ENCODE peak calls at places on chromosomes 5 and 9, in seven cellular contexts. K is BJ, O is suprapubic skin, V is lower lobe of right lung, C is right lobe of liver, H is kidney epithelial cell, G is hepatocyte. R is an unnamed sample.

GRCh38 chr5:53942724-53943123 is 367.6 kb downstream of the ARL15 start:
- DNase-seq in H (no peak), K (no peak), O (no peak), G (no peak), C (no peak), V (no peak), R (no peak)

GRCh38 chr5:58165152-58165551 is 294.7 kb downstream of the PLK2 start:
- DNase-seq in H (no peak), O (no peak), C (no peak), K (no peak), G (no peak), V (no peak), R (no peak)

GRCh38 chr5:53331463-53331862 is 149.0 kb upstream of the FST start:
- DNase-seq in C (no peak), K (no peak), V (no peak), O (no peak), G (no peak), H (no peak), R (no peak)

GRCh38 chr5:143194206-143194605 is 209.3 kb downstream of the NR3C1 start:
- DNase-seq in C (no peak), G (no peak), O (no peak), H (no peak), V (no peak), K (no peak), R (no peak)

GRCh38 chr9:121721770-121722169 is 70.3 kb downstream of the DAB2IP start:
- DNase-seq in V (no peak), O (no peak), C (no peak), G (no peak), K (no peak), H (no peak), R (no peak)

GRCh38 chr5:171306785-171307591 is 2.1 kb upstream of the TLX3 start:
- DNase-seq in C (no peak), H (no peak), K (no peak), O (peak), V (no peak), G (no peak), R (no peak)

GRCh38 chr5:151720195-151720594 is 33.5 kb upstream of the SPARC start:
- DNase-seq in H (no peak), O (no peak), C (no peak), G (no peak), V (no peak), K (no peak), R (no peak)

GRCh38 chr9:32376295-32376694 is 8.1 kb upstream of the ACO1 start:
- DNase-seq in H (no peak), C (no peak), O (no peak), G (no peak), V (no peak), K (no peak), R (no peak)

GRCh38 chr5:111384220-111384619 is 128.1 kb downstream of the STARD4 start:
- DNase-seq in O (no peak), H (no peak), V (no peak), C (no peak), K (no peak), G (no peak), R (no peak)

GRCh38 chr5:56663523-56663922 is 151.8 kb upstream of the MAP3K1 start:
- DNase-seq in O (no peak), G (no peak), V (no peak), C (no peak), K (no peak), H (no peak), R (no peak)

GRCh38 chr5:151697452-151697851 is 10.7 kb upstream of the SPARC start:
- DNase-seq in H (no peak), K (no peak), O (no peak), V (no peak), C (no peak), G (no peak), R (no peak)

GRCh38 chr5:132489871-132490483 is 596 bp downstream of the IRF1 start:
- DNase-seq in H (no peak), K (no peak), G (peak), V (peak), O (no peak), C (peak), R (no peak)
- TF ChIP-seq CTCF in H (no peak), K (peak), G (no peak), V (peak), O (no peak), C (peak), R (peak)

GRCh38 chr9:81108821-81109220 is 580.5 kb downstream of the TLE1 start:
- DNase-seq in C (no peak), O (no peak), K (no peak), G (no peak), H (no peak), V (no peak), R (no peak)

GRCh38 chr9:81108391-81108790 is 581.0 kb downstream of the TLE1 start:
- DNase-seq in H (no peak), V (no peak), K (no peak), O (no peak), C (no peak), G (no peak), R (no peak)

DNA sequence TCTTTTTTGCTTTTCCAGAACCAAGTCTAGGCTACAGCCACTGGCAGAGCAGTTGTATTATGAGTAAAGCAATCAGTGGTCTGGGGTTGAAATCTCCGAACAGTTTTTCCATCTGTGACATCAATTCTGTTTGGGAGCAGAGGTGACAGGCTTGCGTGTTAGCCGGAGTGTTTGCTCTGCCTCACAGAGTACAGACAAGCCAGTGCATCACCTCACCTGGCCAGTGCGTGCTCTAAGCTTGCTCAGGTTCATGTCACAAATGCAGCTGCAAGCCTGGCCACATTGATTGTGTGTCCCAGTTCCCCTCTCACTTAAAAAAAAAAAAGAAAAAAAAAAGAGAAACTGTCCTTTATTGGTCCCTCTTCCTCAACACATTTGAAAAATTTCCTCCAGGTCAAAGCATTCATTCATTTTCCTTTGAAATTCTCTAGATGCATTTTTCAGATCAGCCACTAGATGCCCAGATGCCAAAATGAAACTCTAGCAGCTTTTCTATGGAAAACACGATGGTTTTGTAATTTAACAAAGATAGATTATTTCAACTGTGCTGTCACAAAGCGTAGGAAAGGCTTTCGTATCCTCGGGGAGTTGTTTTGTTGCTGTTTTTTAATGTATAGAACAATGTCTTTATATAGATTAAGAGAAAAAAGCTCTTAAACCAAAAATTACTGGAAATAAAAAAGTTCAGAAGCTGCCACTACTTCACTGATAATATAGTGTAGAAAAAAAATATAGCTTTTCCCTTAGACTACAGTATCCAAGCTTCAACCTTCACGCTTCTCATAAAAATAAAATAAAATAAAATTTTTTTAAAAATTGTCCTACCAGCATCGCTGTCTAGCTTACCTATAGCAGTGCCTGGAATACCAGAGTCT is 585.5 kb downstream of the TLE1 start:
- DNase-seq in G (peak), K (no peak), O (no peak), H (no peak), C (no peak), V (no peak), R (no peak)
- TF ChIP-seq CTCF in G (peak), K (peak), O (no peak), H (peak), C (peak), V (peak), R (peak)

DNA sequence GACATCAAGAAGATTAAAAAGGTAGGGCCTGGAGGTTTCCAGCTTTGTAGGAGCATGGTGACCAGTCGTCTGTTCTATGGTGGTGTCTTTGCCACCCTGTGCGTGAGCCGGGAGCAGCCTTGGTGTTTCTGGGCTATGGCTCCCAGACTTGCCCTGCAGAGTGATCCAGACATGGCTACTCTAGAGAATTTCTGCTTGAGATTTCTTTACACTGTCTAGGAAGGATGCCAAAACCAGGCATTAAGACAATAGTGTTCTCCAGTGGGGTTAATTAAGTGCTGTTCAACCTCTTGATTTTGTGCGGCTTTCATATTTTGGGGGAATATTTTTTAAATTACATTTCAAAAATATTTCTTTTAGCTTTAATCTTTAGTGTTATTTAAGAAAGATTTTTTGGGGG is 110.4 kb downstream of the RASGRF2 start:
- DNase-seq in C (no peak), G (no peak), H (no peak), K (no peak), O (no peak), V (no peak), R (no peak)
- TF ChIP-seq CTCF in C (no peak), G (no peak), H (no peak), K (no peak), O (no peak), V (no peak), R (no peak)

DNA sequence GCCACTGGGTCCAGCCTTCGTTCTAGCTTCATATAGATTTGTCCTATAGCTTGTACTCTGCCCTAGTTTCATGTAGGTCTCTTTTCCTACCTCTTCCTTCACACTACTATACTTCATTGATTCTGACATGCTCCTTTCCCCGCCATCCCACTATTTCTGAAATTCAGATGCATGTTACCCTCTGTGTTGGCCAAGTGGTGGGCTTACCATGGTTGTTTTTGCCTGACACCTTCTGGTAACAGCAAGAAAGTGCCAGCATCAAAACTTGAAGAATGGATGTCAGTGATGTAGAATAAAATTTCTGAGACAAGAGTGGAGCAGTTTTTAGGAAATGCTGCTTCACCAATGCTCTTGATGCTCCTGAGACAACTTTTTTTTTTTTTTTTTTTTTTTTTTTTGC is 19.5 kb upstream of the SERINC5 start:
- DNase-seq in K (no peak), O (no peak), H (no peak), G (peak), V (no peak), C (no peak), R (no peak)
- TF ChIP-seq CTCF in K (peak), O (no peak), H (peak), G (peak), V (peak), C (peak), R (peak)

GRCh38 chr5:170216262-170216864 is 16.4 kb upstream of the C5orf58 start:
- DNase-seq in H (peak), V (no peak), K (no peak), G (peak), O (no peak), C (no peak), R (peak)
- TF ChIP-seq CTCF in H (peak), V (peak), K (peak), G (peak), O (peak), C (peak), R (peak)

DNA sequence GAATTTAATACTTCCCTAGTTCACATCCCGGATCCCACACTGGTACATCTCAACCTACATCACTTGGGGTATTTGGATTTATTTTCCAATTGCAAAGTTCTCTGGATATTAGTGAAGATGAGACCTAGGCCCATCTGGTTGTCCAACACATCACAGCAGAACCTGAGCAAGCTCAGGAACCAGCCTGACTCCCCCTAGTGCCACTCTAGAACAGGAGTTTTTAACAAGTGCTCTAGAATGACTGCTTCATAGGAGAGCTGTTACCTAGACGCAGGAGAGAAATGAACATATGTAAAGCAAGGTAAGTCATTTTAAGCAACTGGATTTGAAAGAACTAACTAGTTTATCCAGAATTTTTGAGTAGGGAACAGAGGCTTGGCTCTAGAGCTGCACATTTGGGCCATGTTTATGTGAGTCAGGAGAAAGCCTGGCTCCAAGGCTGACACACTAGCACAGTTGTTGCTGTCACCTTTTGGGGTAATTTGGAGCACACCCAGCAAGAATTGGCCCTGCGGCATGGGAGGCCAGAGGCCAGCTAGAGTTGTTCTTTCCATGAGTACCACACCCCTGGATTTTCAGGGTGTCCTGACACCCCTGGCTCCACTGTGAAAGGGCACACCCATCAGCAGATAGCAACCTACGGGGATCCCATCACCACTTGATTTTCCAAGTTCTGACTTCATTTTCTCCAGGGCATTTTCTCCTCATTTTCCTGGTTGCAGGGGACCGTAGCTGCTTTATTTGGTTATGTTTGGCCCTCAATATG is 110.9 kb upstream of the LPAR1 start:
- DNase-seq in C (no peak), K (no peak), O (no peak), H (no peak), V (no peak), G (no peak), R (no peak)
- TF ChIP-seq CTCF in C (no peak), K (peak), O (no peak), H (no peak), V (no peak), G (peak), R (no peak)